ENCODE peak calls at places on chromosomes 11 and 22, in nine cellular contexts. One of them, this sample, is unnamed. For H3K4me1, the result is how much of the 10 kb centered on the place peaks cover.

GRCh38 chr11:105862736-105863367 is 159.2 kb downstream of the MSANTD4 start:
- DNase-seq in K562: no peak
- DNase-seq in HepG2: peak
- DNase-seq in tibial nerve: no peak
- DNase-seq in SK-N-SH: peak
- DNase-seq in sigmoid colon: no peak
- DNase-seq in A549: peak
- DNase-seq in ovary: no peak
- DNase-seq in transverse colon: no peak
- DNase-seq in this sample: no peak

GRCh38 chr11:114237321-114238280 is 58.6 kb upstream of the NNMT start:
- DNase-seq in ovary: no peak
- DNase-seq in tibial nerve: no peak
- DNase-seq in A549: no peak
- DNase-seq in K562: no peak
- DNase-seq in SK-N-SH: peak
- DNase-seq in sigmoid colon: no peak
- DNase-seq in transverse colon: no peak
- DNase-seq in HepG2: no peak
- DNase-seq in this sample: no peak

GRCh38 chr11:22044126-22044525 is 148.8 kb upstream of the ANO5 start:
- DNase-seq in sigmoid colon: no peak
- DNase-seq in SK-N-SH: no peak
- DNase-seq in tibial nerve: no peak
- DNase-seq in K562: no peak
- DNase-seq in HepG2: no peak
- DNase-seq in ovary: no peak
- DNase-seq in transverse colon: no peak
- DNase-seq in A549: peak
- DNase-seq in this sample: no peak

GRCh38 chr22:49015993-49016908 is 811.4 kb downstream of the BRD1 start:
- DNase-seq in HepG2: peak
- DNase-seq in K562: no peak
- DNase-seq in SK-N-SH: peak
- DNase-seq in A549: no peak
- DNase-seq in ovary: peak
- DNase-seq in sigmoid colon: peak
- DNase-seq in tibial nerve: no peak
- DNase-seq in transverse colon: no peak
- DNase-seq in this sample: peak

GRCh38 chr22:22195265-22196017 is 49.1 kb upstream of the VPREB1 start:
- DNase-seq in SK-N-SH: peak
- DNase-seq in ovary: peak
- DNase-seq in sigmoid colon: no peak
- DNase-seq in HepG2: peak
- DNase-seq in transverse colon: peak
- DNase-seq in tibial nerve: peak
- DNase-seq in A549: peak
- DNase-seq in K562: peak
- DNase-seq in this sample: peak

GRCh38 chr11:111917312-111917711 is 1.4 kb upstream of the C11orf52 start:
- DNase-seq in SK-N-SH: no peak
- DNase-seq in HepG2: no peak
- DNase-seq in ovary: no peak
- DNase-seq in sigmoid colon: no peak
- DNase-seq in tibial nerve: no peak
- DNase-seq in K562: no peak
- DNase-seq in transverse colon: no peak
- DNase-seq in A549: no peak
- DNase-seq in this sample: no peak

GRCh38 chr11:59189986-59190385 is 18.1 kb downstream of the DTX4 start:
- DNase-seq in sigmoid colon: no peak
- DNase-seq in tibial nerve: no peak
- DNase-seq in SK-N-SH: no peak
- DNase-seq in K562: no peak
- DNase-seq in A549: no peak
- DNase-seq in ovary: no peak
- DNase-seq in HepG2: no peak
- DNase-seq in transverse colon: no peak
- DNase-seq in this sample: no peak

GRCh38 chr11:47646019-47646418 is 3.7 kb upstream of the MTCH2 start:
- DNase-seq in A549: no peak
- DNase-seq in K562: no peak
- DNase-seq in transverse colon: no peak
- DNase-seq in HepG2: no peak
- DNase-seq in sigmoid colon: no peak
- DNase-seq in SK-N-SH: no peak
- DNase-seq in tibial nerve: no peak
- DNase-seq in ovary: no peak
- DNase-seq in this sample: no peak

GRCh38 chr11:86047275-86047991 is 21.5 kb downstream of the PICALM start:
- DNase-seq in transverse colon: no peak
- DNase-seq in A549: no peak
- DNase-seq in tibial nerve: no peak
- DNase-seq in K562: no peak
- DNase-seq in ovary: no peak
- DNase-seq in sigmoid colon: no peak
- DNase-seq in HepG2: no peak
- DNase-seq in SK-N-SH: no peak
- DNase-seq in this sample: no peak

GRCh38 chr22:30425327-30425615 is 297 bp upstream of the MTFP1 start:
- DNase-seq in transverse colon: no peak
- DNase-seq in K562: no peak
- DNase-seq in SK-N-SH: no peak
- DNase-seq in A549: no peak
- DNase-seq in sigmoid colon: no peak
- DNase-seq in ovary: no peak
- DNase-seq in tibial nerve: no peak
- DNase-seq in HepG2: no peak
- DNase-seq in this sample: no peak
- H3K4me1 ChIP-seq in transverse colon: under half
- H3K4me1 ChIP-seq in K562: under half
- H3K4me1 ChIP-seq in SK-N-SH: under half
- H3K4me1 ChIP-seq in A549: under half
- H3K4me1 ChIP-seq in sigmoid colon: under half
- H3K4me1 ChIP-seq in ovary: under half
- H3K4me1 ChIP-seq in tibial nerve: half or more
- H3K4me1 ChIP-seq in HepG2: under half
- H3K4me1 ChIP-seq in this sample: half or more

GRCh38 chr11:95853862-95854261 is 63.6 kb downstream of the CEP57 start:
- DNase-seq in SK-N-SH: no peak
- DNase-seq in A549: no peak
- DNase-seq in tibial nerve: no peak
- DNase-seq in sigmoid colon: no peak
- DNase-seq in transverse colon: no peak
- DNase-seq in HepG2: no peak
- DNase-seq in K562: no peak
- DNase-seq in ovary: no peak
- DNase-seq in this sample: no peak
- TF ChIP-seq EP300 in SK-N-SH: no peak
- TF ChIP-seq EP300 in A549: no peak
- TF ChIP-seq EP300 in tibial nerve: no peak
- TF ChIP-seq EP300 in sigmoid colon: no peak
- TF ChIP-seq EP300 in transverse colon: no peak
- TF ChIP-seq EP300 in HepG2: no peak
- TF ChIP-seq EP300 in K562: no peak
- TF ChIP-seq EP300 in ovary: no peak
- TF ChIP-seq EP300 in this sample: no peak

GRCh38 chr11:66310324-66310723 is 6.5 kb downstream of the CD248 start:
- DNase-seq in HepG2: no peak
- DNase-seq in sigmoid colon: no peak
- DNase-seq in tibial nerve: no peak
- DNase-seq in A549: no peak
- DNase-seq in transverse colon: no peak
- DNase-seq in SK-N-SH: no peak
- DNase-seq in K562: no peak
- DNase-seq in ovary: no peak
- DNase-seq in this sample: no peak

GRCh38 chr11:66312549-66313320 is 4.1 kb downstream of the CD248 start:
- DNase-seq in K562: peak
- DNase-seq in HepG2: peak
- DNase-seq in ovary: peak
- DNase-seq in A549: peak
- DNase-seq in tibial nerve: peak
- DNase-seq in sigmoid colon: peak
- DNase-seq in transverse colon: peak
- DNase-seq in SK-N-SH: peak
- DNase-seq in this sample: peak

GRCh38 chr11:66313321-66314185 is 3.3 kb downstream of the CD248 start:
- DNase-seq in tibial nerve: no peak
- DNase-seq in A549: no peak
- DNase-seq in transverse colon: no peak
- DNase-seq in SK-N-SH: peak
- DNase-seq in K562: peak
- DNase-seq in ovary: no peak
- DNase-seq in HepG2: peak
- DNase-seq in sigmoid colon: no peak
- DNase-seq in this sample: no peak

GRCh38 chr11:66311470-66311964 is 5.3 kb downstream of the CD248 start:
- DNase-seq in tibial nerve: no peak
- DNase-seq in A549: no peak
- DNase-seq in SK-N-SH: no peak
- DNase-seq in ovary: no peak
- DNase-seq in HepG2: no peak
- DNase-seq in transverse colon: no peak
- DNase-seq in sigmoid colon: no peak
- DNase-seq in K562: no peak
- DNase-seq in this sample: no peak

GRCh38 chr11:66311965-66312548 is 4.8 kb downstream of the CD248 start:
- DNase-seq in A549: peak
- DNase-seq in HepG2: peak
- DNase-seq in ovary: peak
- DNase-seq in K562: peak
- DNase-seq in transverse colon: peak
- DNase-seq in tibial nerve: peak
- DNase-seq in sigmoid colon: peak
- DNase-seq in SK-N-SH: peak
- DNase-seq in this sample: peak
- TF ChIP-seq CTCF in A549: peak
- TF ChIP-seq CTCF in HepG2: peak
- TF ChIP-seq CTCF in ovary: peak
- TF ChIP-seq CTCF in K562: peak
- TF ChIP-seq CTCF in transverse colon: peak
- TF ChIP-seq CTCF in tibial nerve: no peak
- TF ChIP-seq CTCF in sigmoid colon: peak
- TF ChIP-seq CTCF in SK-N-SH: peak
- TF ChIP-seq CTCF in this sample: peak

GRCh38 chr11:2389344-2390026 is 11.1 kb upstream of the TSSC4 start:
- DNase-seq in K562: no peak
- DNase-seq in ovary: no peak
- DNase-seq in sigmoid colon: no peak
- DNase-seq in transverse colon: no peak
- DNase-seq in tibial nerve: no peak
- DNase-seq in SK-N-SH: no peak
- DNase-seq in HepG2: no peak
- DNase-seq in A549: no peak
- DNase-seq in this sample: no peak

GRCh38 chr11:2385156-2386151 is 8.3 kb downstream of the CD81 start:
- DNase-seq in transverse colon: no peak
- DNase-seq in SK-N-SH: no peak
- DNase-seq in A549: no peak
- DNase-seq in K562: no peak
- DNase-seq in ovary: no peak
- DNase-seq in HepG2: no peak
- DNase-seq in sigmoid colon: no peak
- DNase-seq in tibial nerve: no peak
- DNase-seq in this sample: no peak

GRCh38 chr11:2386591-2386990 is 9.5 kb downstream of the CD81 start:
- DNase-seq in ovary: no peak
- DNase-seq in SK-N-SH: no peak
- DNase-seq in A549: no peak
- DNase-seq in transverse colon: no peak
- DNase-seq in K562: no peak
- DNase-seq in HepG2: no peak
- DNase-seq in tibial nerve: no peak
- DNase-seq in sigmoid colon: no peak
- DNase-seq in this sample: no peak

GRCh38 chr11:2388431-2389024 is 11.4 kb downstream of the CD81 start:
- DNase-seq in A549: no peak
- DNase-seq in K562: no peak
- DNase-seq in SK-N-SH: no peak
- DNase-seq in HepG2: no peak
- DNase-seq in transverse colon: no peak
- DNase-seq in ovary: no peak
- DNase-seq in tibial nerve: no peak
- DNase-seq in sigmoid colon: no peak
- DNase-seq in this sample: no peak

DNA sequence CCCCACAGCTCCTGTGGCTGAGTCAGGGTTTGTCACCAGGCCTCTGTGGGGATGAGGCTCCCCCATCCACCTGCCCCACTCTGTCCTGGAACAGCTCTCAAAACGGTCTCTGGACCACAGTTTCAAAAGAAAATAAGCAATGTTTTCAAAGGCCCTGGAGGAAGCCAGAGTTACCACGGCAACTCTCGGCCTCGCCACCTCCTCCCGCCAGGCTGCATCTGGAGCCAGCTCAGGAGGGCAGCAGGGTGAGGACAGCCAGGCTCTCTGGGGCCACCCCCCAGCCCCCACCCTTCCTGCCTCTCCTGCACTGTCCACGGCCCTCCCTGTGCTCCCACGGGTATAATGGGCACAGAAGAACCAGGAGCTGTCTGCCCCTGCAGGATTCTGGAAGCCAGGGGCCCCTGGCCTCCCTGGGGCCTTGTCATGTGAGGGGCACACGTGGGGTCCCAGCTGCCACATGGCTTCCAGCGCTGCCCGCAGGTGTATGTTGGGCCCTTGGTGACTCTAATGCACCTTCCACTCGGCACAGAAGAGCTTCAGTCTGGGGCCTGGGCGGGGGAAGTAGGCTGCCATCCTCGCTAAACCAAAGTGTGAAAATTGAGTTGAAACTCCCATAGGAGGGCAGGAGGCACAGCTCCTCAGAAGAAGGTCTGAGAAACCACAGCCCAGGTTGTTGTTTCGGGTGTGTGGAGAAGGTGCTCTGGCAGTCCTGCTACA is 10.3 kb downstream of the CD81 start:
- DNase-seq in ovary: no peak
- DNase-seq in SK-N-SH: peak
- DNase-seq in tibial nerve: no peak
- DNase-seq in sigmoid colon: no peak
- DNase-seq in A549: no peak
- DNase-seq in K562: no peak
- DNase-seq in HepG2: no peak
- DNase-seq in transverse colon: no peak
- DNase-seq in this sample: no peak
- H3K4me1 ChIP-seq in ovary: half or more
- H3K4me1 ChIP-seq in SK-N-SH: under half
- H3K4me1 ChIP-seq in tibial nerve: half or more
- H3K4me1 ChIP-seq in sigmoid colon: half or more
- H3K4me1 ChIP-seq in A549: under half
- H3K4me1 ChIP-seq in K562: under half
- H3K4me1 ChIP-seq in HepG2: under half
- H3K4me1 ChIP-seq in transverse colon: half or more
- H3K4me1 ChIP-seq in this sample: half or more